ENCODE peak calls at places on chromosomes 13 and 19, in four cellular contexts. One of them, this sample, is unnamed.

GRCh38 chr19:29667941-29668340 is 2.7 kb downstream of the PLEKHF1 start:
- DNase-seq in tibial nerve: no peak
- DNase-seq in activated naive CD4-positive, alpha-beta T cell: peak
- DNase-seq in naive thymus-derived CD8-positive, alpha-beta T cell: peak
- DNase-seq in this sample: no peak

GRCh38 chr19:794989-795658 is 2.1 kb upstream of the PTBP1 start:
- DNase-seq in tibial nerve: no peak
- DNase-seq in activated naive CD4-positive, alpha-beta T cell: no peak
- DNase-seq in naive thymus-derived CD8-positive, alpha-beta T cell: no peak
- DNase-seq in this sample: no peak

GRCh38 chr13:26663801-26664200 is 96.8 kb downstream of the GPR12 start:
- DNase-seq in tibial nerve: no peak
- DNase-seq in activated naive CD4-positive, alpha-beta T cell: no peak
- DNase-seq in naive thymus-derived CD8-positive, alpha-beta T cell: no peak
- DNase-seq in this sample: no peak

GRCh38 chr13:87554045-87554444 is 117.1 kb upstream of the SLITRK5 start:
- DNase-seq in tibial nerve: no peak
- DNase-seq in activated naive CD4-positive, alpha-beta T cell: no peak
- DNase-seq in naive thymus-derived CD8-positive, alpha-beta T cell: no peak
- DNase-seq in this sample: no peak

GRCh38 chr19:8575467-8575997 is 1.7 kb downstream of the MYO1F start:
- DNase-seq in tibial nerve: no peak
- DNase-seq in activated naive CD4-positive, alpha-beta T cell: peak
- DNase-seq in naive thymus-derived CD8-positive, alpha-beta T cell: peak
- DNase-seq in this sample: peak

GRCh38 chr13:113649212-113649611 is 8.8 kb downstream of the ATP4B start:
- DNase-seq in tibial nerve: peak
- DNase-seq in activated naive CD4-positive, alpha-beta T cell: no peak
- DNase-seq in naive thymus-derived CD8-positive, alpha-beta T cell: no peak
- DNase-seq in this sample: no peak

GRCh38 chr19:58262922-58263296 is 15.8 kb upstream of the ZNF8 start:
- DNase-seq in tibial nerve: no peak
- DNase-seq in activated naive CD4-positive, alpha-beta T cell: no peak
- DNase-seq in naive thymus-derived CD8-positive, alpha-beta T cell: no peak
- DNase-seq in this sample: no peak

GRCh38 chr13:36531746-36532486 is 99.6 kb downstream of the CCNA1 start:
- DNase-seq in tibial nerve: no peak
- DNase-seq in activated naive CD4-positive, alpha-beta T cell: no peak
- DNase-seq in naive thymus-derived CD8-positive, alpha-beta T cell: no peak
- DNase-seq in this sample: peak

GRCh38 chr19:54030895-54031586 is 32.7 kb downstream of the VSTM1 start:
- DNase-seq in tibial nerve: no peak
- DNase-seq in activated naive CD4-positive, alpha-beta T cell: no peak
- DNase-seq in naive thymus-derived CD8-positive, alpha-beta T cell: no peak
- DNase-seq in this sample: peak

GRCh38 chr13:20703785-20704458 is 423 bp downstream of the IL17D start:
- DNase-seq in tibial nerve: peak
- DNase-seq in activated naive CD4-positive, alpha-beta T cell: peak
- DNase-seq in naive thymus-derived CD8-positive, alpha-beta T cell: peak
- DNase-seq in this sample: peak

GRCh38 chr13:106197506-106197905 is 338.0 kb downstream of the EFNB2 start:
- DNase-seq in tibial nerve: no peak
- DNase-seq in activated naive CD4-positive, alpha-beta T cell: no peak
- DNase-seq in naive thymus-derived CD8-positive, alpha-beta T cell: no peak
- DNase-seq in this sample: no peak

GRCh38 chr19:51821921-51822716 is 27.2 kb downstream of the FPR3 start:
- DNase-seq in tibial nerve: no peak
- DNase-seq in activated naive CD4-positive, alpha-beta T cell: no peak
- DNase-seq in naive thymus-derived CD8-positive, alpha-beta T cell: no peak
- DNase-seq in this sample: no peak

GRCh38 chr13:109998808-109999528 is 212.6 kb upstream of the IRS2 start:
- DNase-seq in tibial nerve: no peak
- DNase-seq in activated naive CD4-positive, alpha-beta T cell: no peak
- DNase-seq in naive thymus-derived CD8-positive, alpha-beta T cell: no peak
- DNase-seq in this sample: peak

GRCh38 chr19:41698746-41699230 is 9.6 kb upstream of the CEACAM5 start:
- DNase-seq in tibial nerve: no peak
- DNase-seq in activated naive CD4-positive, alpha-beta T cell: no peak
- DNase-seq in naive thymus-derived CD8-positive, alpha-beta T cell: no peak
- DNase-seq in this sample: no peak

GRCh38 chr19:5891938-5892771 is 11.4 kb downstream of the NDUFA11 start:
- DNase-seq in tibial nerve: no peak
- DNase-seq in activated naive CD4-positive, alpha-beta T cell: no peak
- DNase-seq in naive thymus-derived CD8-positive, alpha-beta T cell: no peak
- DNase-seq in this sample: peak

GRCh38 chr13:33953781-33954180 is 135.8 kb downstream of the RFC3 start:
- DNase-seq in tibial nerve: no peak
- DNase-seq in activated naive CD4-positive, alpha-beta T cell: no peak
- DNase-seq in naive thymus-derived CD8-positive, alpha-beta T cell: no peak
- DNase-seq in this sample: peak

GRCh38 chr19:46603195-46603637 is 2.1 kb downstream of the CALM3 start:
- DNase-seq in tibial nerve: no peak
- DNase-seq in activated naive CD4-positive, alpha-beta T cell: no peak
- DNase-seq in naive thymus-derived CD8-positive, alpha-beta T cell: no peak
- DNase-seq in this sample: no peak

GRCh38 chr13:38590796-38591507 is 95.9 kb upstream of the FREM2 start:
- DNase-seq in tibial nerve: no peak
- DNase-seq in activated naive CD4-positive, alpha-beta T cell: no peak
- DNase-seq in naive thymus-derived CD8-positive, alpha-beta T cell: no peak
- DNase-seq in this sample: no peak

GRCh38 chr13:34343413-34343812 is 525.5 kb downstream of the RFC3 start:
- DNase-seq in tibial nerve: no peak
- DNase-seq in activated naive CD4-positive, alpha-beta T cell: no peak
- DNase-seq in naive thymus-derived CD8-positive, alpha-beta T cell: no peak
- DNase-seq in this sample: no peak

GRCh38 chr19:48053856-48054255 is 10.0 kb upstream of the CABP5 start:
- DNase-seq in tibial nerve: no peak
- DNase-seq in activated naive CD4-positive, alpha-beta T cell: no peak
- DNase-seq in naive thymus-derived CD8-positive, alpha-beta T cell: no peak
- DNase-seq in this sample: peak

GRCh38 chr13:26991508-26992181 is 180.0 kb downstream of the USP12 start:
- DNase-seq in tibial nerve: no peak
- DNase-seq in activated naive CD4-positive, alpha-beta T cell: no peak
- DNase-seq in naive thymus-derived CD8-positive, alpha-beta T cell: no peak
- DNase-seq in this sample: peak

GRCh38 chr19:39996218-39996810 is 546 bp upstream of the ZNF546 start:
- DNase-seq in tibial nerve: no peak
- DNase-seq in activated naive CD4-positive, alpha-beta T cell: no peak
- DNase-seq in naive thymus-derived CD8-positive, alpha-beta T cell: no peak
- DNase-seq in this sample: peak

GRCh38 chr19:1768918-1769644 is 15.8 kb downstream of the ONECUT3 start:
- DNase-seq in tibial nerve: no peak
- DNase-seq in activated naive CD4-positive, alpha-beta T cell: no peak
- DNase-seq in naive thymus-derived CD8-positive, alpha-beta T cell: no peak
- DNase-seq in this sample: no peak

GRCh38 chr13:48978942-48979601 is 3.4 kb downstream of the FNDC3A start:
- DNase-seq in tibial nerve: no peak
- DNase-seq in activated naive CD4-positive, alpha-beta T cell: no peak
- DNase-seq in naive thymus-derived CD8-positive, alpha-beta T cell: no peak
- DNase-seq in this sample: peak

GRCh38 chr19:17616961-17617806 is 61.7 kb downstream of the COLGALT1 start:
- DNase-seq in tibial nerve: no peak
- DNase-seq in activated naive CD4-positive, alpha-beta T cell: no peak
- DNase-seq in naive thymus-derived CD8-positive, alpha-beta T cell: no peak
- DNase-seq in this sample: peak

GRCh38 chr13:81406639-81407292 is 1065.8 kb upstream of the SPRY2 start:
- DNase-seq in tibial nerve: no peak
- DNase-seq in activated naive CD4-positive, alpha-beta T cell: no peak
- DNase-seq in naive thymus-derived CD8-positive, alpha-beta T cell: no peak
- DNase-seq in this sample: no peak

GRCh38 chr13:30319130-30319529 is 11.8 kb upstream of the KATNAL1 start:
- DNase-seq in tibial nerve: no peak
- DNase-seq in activated naive CD4-positive, alpha-beta T cell: no peak
- DNase-seq in naive thymus-derived CD8-positive, alpha-beta T cell: no peak
- DNase-seq in this sample: no peak

GRCh38 chr19:20247016-20247683 is 80.1 kb downstream of the ZNF486 start:
- DNase-seq in tibial nerve: no peak
- DNase-seq in activated naive CD4-positive, alpha-beta T cell: peak
- DNase-seq in naive thymus-derived CD8-positive, alpha-beta T cell: no peak
- DNase-seq in this sample: peak

GRCh38 chr19:16057062-16057461 is 19.2 kb upstream of the TPM4 start:
- DNase-seq in tibial nerve: no peak
- DNase-seq in activated naive CD4-positive, alpha-beta T cell: no peak
- DNase-seq in naive thymus-derived CD8-positive, alpha-beta T cell: no peak
- DNase-seq in this sample: no peak

GRCh38 chr19:42153606-42154405 is 21.6 kb upstream of the POU2F2 start:
- DNase-seq in tibial nerve: no peak
- DNase-seq in activated naive CD4-positive, alpha-beta T cell: no peak
- DNase-seq in naive thymus-derived CD8-positive, alpha-beta T cell: no peak
- DNase-seq in this sample: no peak

GRCh38 chr13:30312859-30313258 is 5.5 kb upstream of the KATNAL1 start:
- DNase-seq in tibial nerve: no peak
- DNase-seq in activated naive CD4-positive, alpha-beta T cell: no peak
- DNase-seq in naive thymus-derived CD8-positive, alpha-beta T cell: no peak
- DNase-seq in this sample: peak

GRCh38 chr13:80048030-80048429 is 292.9 kb downstream of the SPRY2 start:
- DNase-seq in tibial nerve: no peak
- DNase-seq in activated naive CD4-positive, alpha-beta T cell: no peak
- DNase-seq in naive thymus-derived CD8-positive, alpha-beta T cell: no peak
- DNase-seq in this sample: no peak

GRCh38 chr19:33063356-33064116 is 1.2 kb downstream of the RHPN2 start:
- DNase-seq in tibial nerve: no peak
- DNase-seq in activated naive CD4-positive, alpha-beta T cell: no peak
- DNase-seq in naive thymus-derived CD8-positive, alpha-beta T cell: no peak
- DNase-seq in this sample: peak

GRCh38 chr13:81393686-81394085 is 1052.8 kb upstream of the SPRY2 start:
- DNase-seq in tibial nerve: no peak
- DNase-seq in activated naive CD4-positive, alpha-beta T cell: no peak
- DNase-seq in naive thymus-derived CD8-positive, alpha-beta T cell: no peak
- DNase-seq in this sample: no peak

GRCh38 chr13:39634956-39635355 is 20.5 kb upstream of the COG6 start:
- DNase-seq in tibial nerve: no peak
- DNase-seq in activated naive CD4-positive, alpha-beta T cell: no peak
- DNase-seq in naive thymus-derived CD8-positive, alpha-beta T cell: no peak
- DNase-seq in this sample: no peak

This sample was measured in EH.